ENCODE peak calls at places on chromosome 11, in six cellular contexts. One of them, this sample, is unnamed.

GRCh38 chr11:76288166-76288978 is 82.1 kb upstream of the WNT11 start:
- DNase-seq in cardiac fibroblast: no peak
- DNase-seq in uterus: no peak
- DNase-seq in heart right ventricle: no peak
- DNase-seq in ovary: no peak
- DNase-seq in endodermal cell: no peak
- DNase-seq in this sample: no peak

GRCh38 chr11:20626279-20626678 is 26.9 kb downstream of the SLC6A5 start:
- DNase-seq in uterus: no peak
- DNase-seq in endodermal cell: no peak
- DNase-seq in heart right ventricle: no peak
- DNase-seq in ovary: no peak
- DNase-seq in cardiac fibroblast: no peak
- DNase-seq in this sample: no peak

GRCh38 chr11:93902921-93903320 is 52.5 kb upstream of the VSTM5 start:
- DNase-seq in cardiac fibroblast: no peak
- DNase-seq in uterus: no peak
- DNase-seq in heart right ventricle: no peak
- DNase-seq in endodermal cell: no peak
- DNase-seq in ovary: no peak
- DNase-seq in this sample: no peak

GRCh38 chr11:35321111-35321510 is 98.2 kb downstream of the SLC1A2 start:
- DNase-seq in uterus: no peak
- DNase-seq in cardiac fibroblast: no peak
- DNase-seq in endodermal cell: no peak
- DNase-seq in heart right ventricle: no peak
- DNase-seq in ovary: no peak
- DNase-seq in this sample: no peak

GRCh38 chr11:103892603-103893002 is 143.8 kb upstream of the DDI1 start:
- DNase-seq in heart right ventricle: no peak
- DNase-seq in ovary: no peak
- DNase-seq in endodermal cell: peak; percentile 56
- DNase-seq in cardiac fibroblast: peak; percentile 74
- DNase-seq in uterus: no peak
- DNase-seq in this sample: no peak

GRCh38 chr11:11082651-11083050 is 224.8 kb upstream of the ZBED5 start:
- DNase-seq in uterus: no peak
- DNase-seq in cardiac fibroblast: no peak
- DNase-seq in heart right ventricle: no peak
- DNase-seq in ovary: no peak
- DNase-seq in endodermal cell: no peak
- DNase-seq in this sample: no peak

GRCh38 chr11:69048056-69048717 is 545 bp upstream of the TPCN2 start:
- DNase-seq in cardiac fibroblast: peak; percentile 24
- DNase-seq in heart right ventricle: no peak
- DNase-seq in uterus: no peak
- DNase-seq in endodermal cell: no peak
- DNase-seq in ovary: no peak
- DNase-seq in this sample: no peak

GRCh38 chr11:75490221-75491181 is 35.2 kb downstream of the GDPD5 start:
- DNase-seq in heart right ventricle: no peak
- DNase-seq in ovary: no peak
- DNase-seq in uterus: no peak
- DNase-seq in endodermal cell: peak; percentile 92
- DNase-seq in cardiac fibroblast: no peak
- DNase-seq in this sample: no peak

GRCh38 chr11:73140213-73141030 is 1.7 kb downstream of the FCHSD2 start:
- DNase-seq in endodermal cell: peak; percentile 73
- DNase-seq in uterus: no peak
- DNase-seq in heart right ventricle: peak; percentile 42
- DNase-seq in ovary: peak; percentile 28
- DNase-seq in cardiac fibroblast: peak; percentile 45
- DNase-seq in this sample: peak; percentile 39

GRCh38 chr11:71118671-71119250 is 133.6 kb downstream of the SHANK2 start:
- DNase-seq in ovary: no peak
- DNase-seq in uterus: no peak
- DNase-seq in cardiac fibroblast: no peak
- DNase-seq in endodermal cell: no peak
- DNase-seq in heart right ventricle: no peak
- DNase-seq in this sample: no peak

GRCh38 chr11:46743043-46743442 is 24.0 kb downstream of the F2 start:
- DNase-seq in heart right ventricle: no peak
- DNase-seq in uterus: no peak
- DNase-seq in endodermal cell: no peak
- DNase-seq in cardiac fibroblast: no peak
- DNase-seq in ovary: no peak
- DNase-seq in this sample: no peak

GRCh38 chr11:119266517-119267255 is 50.2 kb downstream of the MCAM start:
- DNase-seq in ovary: no peak
- DNase-seq in cardiac fibroblast: no peak
- DNase-seq in uterus: no peak
- DNase-seq in endodermal cell: no peak
- DNase-seq in heart right ventricle: no peak
- DNase-seq in this sample: no peak

GRCh38 chr11:130180491-130180890 is 20.9 kb downstream of the ST14 start:
- DNase-seq in uterus: no peak
- DNase-seq in ovary: no peak
- DNase-seq in heart right ventricle: no peak
- DNase-seq in endodermal cell: no peak
- DNase-seq in cardiac fibroblast: peak; percentile 52
- DNase-seq in this sample: no peak

GRCh38 chr11:68012843-68013610 is 2.9 kb downstream of the ALDH3B1 start:
- DNase-seq in ovary: no peak
- DNase-seq in cardiac fibroblast: peak; percentile 97
- DNase-seq in uterus: no peak
- DNase-seq in endodermal cell: no peak
- DNase-seq in heart right ventricle: no peak
- DNase-seq in this sample: peak; percentile 91

GRCh38 chr11:10274726-10275125 is 19.3 kb downstream of the SBF2 start:
- DNase-seq in endodermal cell: no peak
- DNase-seq in heart right ventricle: no peak
- DNase-seq in cardiac fibroblast: no peak
- DNase-seq in uterus: no peak
- DNase-seq in ovary: no peak
- DNase-seq in this sample: no peak

GRCh38 chr11:128629516-128630106 is 42.3 kb upstream of the ETS1 start:
- DNase-seq in ovary: no peak
- DNase-seq in endodermal cell: peak; percentile 54
- DNase-seq in heart right ventricle: no peak
- DNase-seq in cardiac fibroblast: no peak
- DNase-seq in uterus: no peak
- DNase-seq in this sample: no peak

GRCh38 chr11:60235318-60235717 is 7.6 kb downstream of the MS4A4E start:
- DNase-seq in endodermal cell: no peak
- DNase-seq in ovary: no peak
- DNase-seq in uterus: no peak
- DNase-seq in heart right ventricle: no peak
- DNase-seq in cardiac fibroblast: no peak
- DNase-seq in this sample: no peak

GRCh38 chr11:116826751-116827431 is 2.8 kb upstream of the APOC3 start:
- DNase-seq in cardiac fibroblast: no peak
- DNase-seq in uterus: no peak
- DNase-seq in heart right ventricle: no peak
- DNase-seq in ovary: no peak
- DNase-seq in endodermal cell: no peak
- DNase-seq in this sample: no peak

GRCh38 chr11:72760543-72761400 is 8.6 kb upstream of the ARAP1 start:
- DNase-seq in heart right ventricle: no peak
- DNase-seq in cardiac fibroblast: peak; percentile 85
- DNase-seq in endodermal cell: no peak
- DNase-seq in ovary: no peak
- DNase-seq in uterus: no peak
- DNase-seq in this sample: no peak

GRCh38 chr11:130524132-130524790 is 75.8 kb downstream of the ADAMTS15 start:
- DNase-seq in endodermal cell: no peak
- DNase-seq in heart right ventricle: no peak
- DNase-seq in cardiac fibroblast: no peak
- DNase-seq in uterus: no peak
- DNase-seq in ovary: no peak
- DNase-seq in this sample: no peak

DNA sequence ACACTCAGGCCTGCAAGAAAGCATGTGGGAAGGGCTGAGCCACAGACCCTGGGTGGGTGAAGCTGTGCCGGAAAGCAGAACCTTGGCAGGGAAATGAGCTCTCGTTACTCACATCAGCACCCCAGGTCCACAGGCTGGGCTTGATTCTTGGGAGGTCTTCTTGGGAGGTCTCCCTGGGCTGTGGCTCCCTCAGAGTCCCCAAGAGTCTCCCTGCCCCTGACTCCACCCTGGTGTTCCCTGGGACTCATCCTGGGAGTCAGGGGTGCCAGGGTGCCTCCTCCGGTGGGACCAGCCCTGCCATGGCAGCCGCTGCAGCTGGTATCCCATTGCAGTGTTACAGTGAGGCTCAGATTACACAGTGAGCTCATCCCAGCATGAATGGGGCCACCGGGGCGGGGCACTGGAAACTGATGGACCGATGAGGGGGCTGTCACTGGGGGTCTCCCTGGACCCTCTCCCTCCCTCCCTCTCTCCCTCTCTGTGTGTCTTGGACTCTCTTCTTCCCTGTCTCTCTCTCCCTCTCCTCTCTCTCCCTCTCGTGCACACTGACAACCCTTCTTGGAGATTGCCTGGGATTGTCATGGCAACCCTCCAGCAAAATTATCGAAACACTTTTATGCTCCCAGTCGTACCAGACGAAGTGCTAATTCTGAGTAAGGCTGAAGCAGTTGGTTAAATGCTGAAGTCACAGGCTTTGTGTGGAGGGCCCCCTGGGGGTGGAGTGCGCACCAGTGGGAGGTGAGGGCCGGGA is 8.7 kb upstream of the C11orf96 start:
- DNase-seq in cardiac fibroblast: peak; percentile 33
- DNase-seq in heart right ventricle: no peak
- DNase-seq in uterus: no peak
- DNase-seq in endodermal cell: no peak
- DNase-seq in ovary: peak; percentile 69
- DNase-seq in this sample: no peak
- H3K4me3 ChIP-seq in cardiac fibroblast: no peak overlapping the region
- H3K4me3 ChIP-seq in heart right ventricle: no peak overlapping the region
- H3K4me3 ChIP-seq in uterus: no peak overlapping the region
- H3K4me3 ChIP-seq in endodermal cell: no peak overlapping the region
- H3K4me3 ChIP-seq in ovary: no peak overlapping the region
- H3K4me3 ChIP-seq in this sample: no peak overlapping the region

DNA sequence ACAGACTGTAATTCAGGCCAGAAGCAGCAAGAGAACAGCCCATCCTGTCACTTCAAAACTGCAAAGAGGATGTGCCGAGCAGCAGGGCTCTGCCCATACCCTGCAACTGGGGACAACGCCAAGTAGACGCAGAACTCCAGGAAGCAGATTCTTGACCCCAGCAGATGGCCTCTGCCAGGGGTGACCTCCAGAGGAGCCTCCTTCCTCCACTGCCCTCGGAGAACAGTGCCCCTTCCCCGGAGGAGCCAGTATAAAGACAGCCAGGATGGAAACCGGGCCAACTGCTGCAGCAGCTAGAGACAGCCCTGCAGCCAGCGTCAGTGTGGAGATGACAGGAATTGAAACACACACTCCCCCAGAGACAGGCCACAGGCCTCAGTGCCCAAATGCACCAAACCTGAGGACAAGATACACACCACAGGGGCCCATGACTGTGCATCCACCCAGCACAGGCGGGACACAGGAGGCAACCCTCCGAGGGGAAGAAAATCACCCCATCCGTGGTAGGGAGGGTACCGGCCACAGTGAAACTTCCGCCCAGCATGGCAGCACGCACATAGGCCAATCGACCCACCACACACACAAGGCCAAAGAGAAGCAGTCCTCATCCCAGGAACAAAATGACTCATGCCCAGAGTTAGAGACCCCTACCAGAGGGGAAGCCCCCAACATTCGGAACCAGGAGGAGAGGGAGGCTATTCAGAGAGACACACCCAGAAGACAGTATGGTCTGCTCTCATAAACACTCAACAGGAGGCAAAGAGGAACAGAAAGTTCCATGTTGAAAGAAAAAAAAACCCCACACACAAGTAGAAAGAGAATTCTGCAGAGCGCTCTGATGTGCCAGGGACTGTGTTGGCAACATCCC is 5.6 kb downstream of the AHNAK start:
- DNase-seq in ovary: no peak
- DNase-seq in heart right ventricle: peak; percentile 48
- DNase-seq in uterus: peak; percentile 33
- DNase-seq in cardiac fibroblast: no peak
- DNase-seq in endodermal cell: no peak
- DNase-seq in this sample: no peak
- H3K4me3 ChIP-seq in ovary: peak overlapping the region; percentile 99
- H3K4me3 ChIP-seq in heart right ventricle: peak overlapping the region; percentile 99
- H3K4me3 ChIP-seq in uterus: no peak overlapping the region
- H3K4me3 ChIP-seq in cardiac fibroblast: no peak overlapping the region
- H3K4me3 ChIP-seq in endodermal cell: peak overlapping the region; percentile 88
- H3K4me3 ChIP-seq in this sample: no peak overlapping the region

GRCh38 chr11:66231561-66231960 is 36.9 kb upstream of the RAB1B start:
- DNase-seq in endodermal cell: no peak
- DNase-seq in heart right ventricle: no peak
- DNase-seq in cardiac fibroblast: no peak
- DNase-seq in uterus: no peak
- DNase-seq in ovary: no peak
- DNase-seq in this sample: no peak

GRCh38 chr11:66230978-66231377 is 37.5 kb upstream of the RAB1B start:
- DNase-seq in cardiac fibroblast: no peak
- DNase-seq in ovary: no peak
- DNase-seq in uterus: no peak
- DNase-seq in heart right ventricle: no peak
- DNase-seq in endodermal cell: no peak
- DNase-seq in this sample: no peak

GRCh38 chr11:66235141-66235540 is 33.3 kb upstream of the RAB1B start:
- DNase-seq in endodermal cell: no peak
- DNase-seq in uterus: no peak
- DNase-seq in ovary: no peak
- DNase-seq in cardiac fibroblast: no peak
- DNase-seq in heart right ventricle: no peak
- DNase-seq in this sample: no peak

GRCh38 chr11:66233301-66233700 is 35.1 kb upstream of the RAB1B start:
- DNase-seq in endodermal cell: no peak
- DNase-seq in heart right ventricle: no peak
- DNase-seq in cardiac fibroblast: no peak
- DNase-seq in uterus: no peak
- DNase-seq in ovary: no peak
- DNase-seq in this sample: no peak

GRCh38 chr11:66232769-66233168 is 35.7 kb upstream of the RAB1B start:
- DNase-seq in heart right ventricle: no peak
- DNase-seq in endodermal cell: no peak
- DNase-seq in uterus: no peak
- DNase-seq in cardiac fibroblast: no peak
- DNase-seq in ovary: no peak
- DNase-seq in this sample: no peak
- H3K4me3 ChIP-seq in heart right ventricle: no peak overlapping the region
- H3K4me3 ChIP-seq in endodermal cell: no peak overlapping the region
- H3K4me3 ChIP-seq in uterus: no peak overlapping the region
- H3K4me3 ChIP-seq in cardiac fibroblast: no peak overlapping the region
- H3K4me3 ChIP-seq in ovary: no peak overlapping the region
- H3K4me3 ChIP-seq in this sample: no peak overlapping the region

DNA sequence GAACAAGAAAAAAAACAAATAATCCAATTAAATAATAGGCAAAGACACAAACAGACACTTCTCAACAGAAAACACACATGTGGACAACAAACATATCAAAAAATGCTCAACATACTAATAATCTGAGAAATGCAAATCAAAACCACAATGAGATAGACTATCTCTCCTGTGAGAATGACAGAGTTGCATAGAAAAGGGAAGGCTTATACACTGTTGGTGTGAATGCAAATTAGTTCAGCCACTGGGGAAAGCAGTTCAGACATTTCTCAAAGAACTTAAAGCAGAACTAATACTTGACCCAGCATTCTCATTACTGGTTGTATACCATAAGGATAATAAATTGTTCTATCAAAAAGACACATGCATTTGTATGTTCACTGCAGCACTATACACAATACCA is 637.8 kb upstream of the LUZP2 start:
- DNase-seq in uterus: no peak
- DNase-seq in ovary: no peak
- DNase-seq in cardiac fibroblast: no peak
- DNase-seq in heart right ventricle: no peak
- DNase-seq in endodermal cell: no peak
- DNase-seq in this sample: no peak
- H3K4me3 ChIP-seq in uterus: no peak overlapping the region
- H3K4me3 ChIP-seq in ovary: no peak overlapping the region
- H3K4me3 ChIP-seq in cardiac fibroblast: no peak overlapping the region
- H3K4me3 ChIP-seq in heart right ventricle: no peak overlapping the region
- H3K4me3 ChIP-seq in endodermal cell: no peak overlapping the region
- H3K4me3 ChIP-seq in this sample: no peak overlapping the region

This sample was measured in lung.